ENCODE peak calls at places on chromosomes 1 and 21, in nine cellular contexts. A is brain microvascular endothelial cell, E is psoas muscle, C is prostate gland, I is spleen, M is vagina, V is suprapubic skin, O is tibial artery, K is iPS DF 6.9. F is an unnamed sample.

GRCh38 chr1:186708578-186709203 is 28.5 kb upstream of the PTGS2 start:
- DNase-seq in E (no peak), K (no peak), O (no peak), C (no peak), V (no peak), M (no peak), I (no peak), A (peak; percentile 20), F (no peak)

GRCh38 chr21:38954450-38955059 is 148.8 kb downstream of the ETS2 start:
- DNase-seq in K (no peak), O (no peak), E (no peak), M (no peak), A (no peak), C (no peak), V (no peak), I (no peak), F (no peak)

GRCh38 chr1:170592591-170593111 is 60.7 kb downstream of the GORAB start:
- DNase-seq in C (no peak), O (no peak), K (no peak), V (no peak), E (no peak), I (no peak), A (no peak), M (no peak), F (no peak)

GRCh38 chr1:16155537-16156410 is at the start of gene EPHA2:
- DNase-seq in O (peak; percentile 90), M (no peak), K (peak; percentile 81), I (peak; percentile 86), E (peak; percentile 87), V (peak; percentile 95), A (peak; percentile 80), C (peak; percentile 92), F (peak; percentile 98)

GRCh38 chr1:202968895-202969295 is 1.8 kb upstream of the CYB5R1 start:
- DNase-seq in K (no peak), V (no peak), C (no peak), I (peak; percentile 80), O (peak; percentile 74), E (peak; percentile 26), M (no peak), A (peak; percentile 64), F (peak; percentile 79)

GRCh38 chr1:228016181-228016510 is 9.3 kb downstream of the WNT3A start:
- DNase-seq in K (no peak), C (no peak), A (no peak), O (peak; percentile 35), I (peak; percentile 45), V (peak; percentile 29), E (no peak), M (no peak), F (peak; percentile 17)

GRCh38 chr21:44942566-44942965 is 2.7 kb downstream of the SLX9 start:
- DNase-seq in C (no peak), M (no peak), A (no peak), O (peak; percentile 1), I (peak; percentile 27), K (no peak), V (peak; percentile 7), E (no peak), F (no peak)

GRCh38 chr1:115954684-115955083 is 21.6 kb upstream of the SLC22A15 start:
- DNase-seq in E (no peak), V (no peak), M (no peak), A (no peak), K (no peak), O (no peak), I (no peak), C (no peak), F (no peak)

GRCh38 chr1:6623269-6623965 is 1.3 kb upstream of the THAP3 start:
- DNase-seq in A (no peak), M (no peak), O (no peak), I (no peak), K (no peak), V (no peak), E (no peak), C (peak; percentile 61), F (no peak)

GRCh38 chr1:6967431-6968079 is 182.3 kb downstream of the CAMTA1 start:
- DNase-seq in E (no peak), K (no peak), C (no peak), I (peak; percentile 39), O (no peak), A (no peak), V (no peak), M (no peak), F (peak; percentile 31)

DNA sequence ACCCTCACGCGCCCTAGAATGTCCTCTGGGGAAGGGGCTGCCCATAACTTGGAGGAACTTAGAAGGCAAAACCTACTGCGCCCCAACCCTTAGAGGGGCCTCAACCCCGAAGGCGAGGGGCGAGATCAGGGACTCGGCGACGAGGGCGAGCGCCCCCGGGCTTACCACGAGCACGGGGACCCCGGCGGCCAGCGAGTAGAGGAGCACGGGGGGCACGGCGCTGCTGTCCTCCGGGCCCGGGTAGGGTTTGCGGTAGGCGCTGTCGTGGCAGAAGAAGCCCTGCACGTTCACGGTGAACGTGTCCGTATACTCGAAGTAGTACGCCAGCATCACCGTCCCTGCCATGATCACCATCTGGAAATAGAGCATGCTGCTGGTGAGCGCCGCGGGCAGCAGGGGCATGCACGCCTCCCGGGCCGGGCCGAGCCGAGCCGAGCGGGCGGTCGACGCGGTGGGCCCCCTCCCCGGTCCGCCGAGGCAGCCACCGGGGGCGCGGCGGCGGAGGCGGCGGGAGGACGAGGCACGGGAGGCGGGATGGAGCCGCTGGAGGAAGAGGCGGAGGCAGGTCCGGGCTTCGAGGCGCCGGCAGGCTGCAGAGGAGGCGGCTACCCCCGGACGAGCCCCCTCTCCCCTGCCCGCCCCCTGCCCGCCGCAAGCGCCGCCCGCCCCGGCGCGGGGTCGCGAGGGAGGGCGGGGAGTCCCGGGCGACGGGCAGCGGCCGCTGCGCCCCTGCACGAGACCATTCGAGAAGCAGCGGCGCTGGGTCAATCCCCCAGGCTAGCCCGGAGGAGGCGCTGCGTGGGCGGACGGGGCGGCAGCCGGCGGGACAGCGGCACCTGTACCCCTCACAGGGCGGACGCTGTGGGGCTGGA is at the start of gene PLPPR5:
- DNase-seq in E (peak; percentile 9), O (no peak), K (no peak), C (no peak), V (no peak), I (peak; percentile 75), M (no peak), A (peak; percentile 7), F (peak; percentile 76)
- H3K4me3 ChIP-seq in E (peak within 1 kb of the TSS; percentile 52), O (peak within 1 kb of the TSS; percentile 49), K (peak within 1 kb of the TSS; percentile 93), C (no peak within 1 kb of the TSS), V (peak within 1 kb of the TSS; percentile 56), I (peak within 1 kb of the TSS; percentile 13), M (peak within 1 kb of the TSS; percentile 45), A (peak within 1 kb of the TSS; percentile 52), F (peak within 1 kb of the TSS; percentile 77)

GRCh38 chr1:207073906-207074820 is 14.5 kb upstream of the C4BPB start:
- DNase-seq in M (no peak), A (no peak), C (no peak), K (no peak), I (no peak), V (no peak), E (no peak), O (no peak), F (no peak)
- H3K36me3 ChIP-seq in M (peaks cover 17% of the 10 kb centered on the region), A (no peaks in the 10 kb centered on the region), C (no peaks in the 10 kb centered on the region), K (peaks cover 1% of the 10 kb centered on the region), I (peaks cover 9% of the 10 kb centered on the region), V (peaks cover 44% of the 10 kb centered on the region), E (peaks cover 65% of the 10 kb centered on the region), O (peaks cover 13% of the 10 kb centered on the region), F (peaks cover 10% of the 10 kb centered on the region)

GRCh38 chr1:30815556-30815955 is 58.0 kb upstream of the LAPTM5 start:
- DNase-seq in K (no peak), V (no peak), A (no peak), I (no peak), M (no peak), C (no peak), O (peak; percentile 57), E (no peak), F (no peak)
- H3K27me3 ChIP-seq in K (no peaks in the 10 kb centered on the region), V (peaks cover 42% of the 10 kb centered on the region), A (no peaks in the 10 kb centered on the region), I (peaks cover 92% of the 10 kb centered on the region), M (no peaks in the 10 kb centered on the region), C (no peaks in the 10 kb centered on the region), O (no peaks in the 10 kb centered on the region), E (peaks cover 24% of the 10 kb centered on the region), F (no peaks in the 10 kb centered on the region)

GRCh38 chr1:12738934-12739333 is 7.1 kb upstream of the CFAP107 start:
- DNase-seq in V (no peak), K (no peak), E (no peak), M (no peak), C (no peak), O (no peak), A (no peak), I (no peak), F (no peak)
- H3K4me3 ChIP-seq in V (no peak overlapping the region), K (no peak overlapping the region), E (no peak overlapping the region), M (no peak overlapping the region), C (no peak overlapping the region), O (no peak overlapping the region), A (no peak overlapping the region), I (no peak overlapping the region), F (no peak overlapping the region)

GRCh38 chr1:229316166-229316565 is 26.7 kb downstream of the CCSAP start:
- DNase-seq in V (no peak), O (no peak), I (no peak), K (no peak), C (no peak), A (no peak), M (no peak), E (no peak), F (no peak)

GRCh38 chr1:229318056-229318455 is 24.8 kb downstream of the CCSAP start:
- DNase-seq in O (no peak), C (no peak), V (no peak), M (no peak), I (no peak), A (peak; percentile 39), K (no peak), E (no peak), F (no peak)

GRCh38 chr1:229323205-229323604 is 19.6 kb downstream of the CCSAP start:
- DNase-seq in I (no peak), A (no peak), E (no peak), V (no peak), C (no peak), M (no peak), O (no peak), K (no peak), F (no peak)

GRCh38 chr1:229323885-229324553 is 18.8 kb downstream of the CCSAP start:
- DNase-seq in C (no peak), E (no peak), M (no peak), I (no peak), O (no peak), V (no peak), K (no peak), A (no peak), F (no peak)

DNA sequence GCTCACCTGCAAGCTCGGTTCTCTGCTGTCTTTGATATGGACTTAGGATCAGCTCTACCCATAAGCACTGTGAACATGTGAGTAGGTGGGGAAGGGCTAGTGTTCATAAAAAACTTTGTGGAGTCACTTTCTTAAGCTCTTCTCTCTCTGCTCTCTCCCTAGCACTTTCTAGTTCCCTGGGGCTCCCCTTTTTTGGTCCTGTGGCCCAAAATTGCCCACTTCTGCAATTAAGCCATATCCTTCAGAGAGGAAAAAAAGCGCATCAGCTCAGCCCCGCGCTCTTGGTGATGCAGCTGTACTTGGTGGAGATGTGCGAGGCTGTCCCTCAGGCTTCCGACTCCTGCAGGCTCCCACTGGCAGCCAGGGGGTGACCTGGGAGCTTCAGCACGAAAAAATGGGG is 23.4 kb downstream of the CCSAP start:
- DNase-seq in K (no peak), V (no peak), C (no peak), A (no peak), M (no peak), I (no peak), O (no peak), E (no peak), F (no peak)
- H3K36me3 ChIP-seq in K (no peaks in the 10 kb centered on the region), V (peaks cover 35% of the 10 kb centered on the region), C (peaks cover 5% of the 10 kb centered on the region), A (no peaks in the 10 kb centered on the region), M (peaks cover 18% of the 10 kb centered on the region), I (peaks cover 10% of the 10 kb centered on the region), O (peaks cover 39% of the 10 kb centered on the region), E (peaks cover 53% of the 10 kb centered on the region), F (peaks cover 2% of the 10 kb centered on the region)

F was measured in H7.